ENCODE peak calls at places on chromosomes 3 and 15, in ten cellular contexts. J, P, R, N, T, O, Z, X, D and E are unnamed samples. For H3K9me3, the result is how much of the 10 kb centered on the place peaks cover.

GRCh38 chr3:195101927-195102608 is 168.9 kb downstream of the XXYLT1 start:
- DNase-seq in J (no peak), P (no peak), R (no peak), N (no peak), T (no peak), O (no peak), Z (no peak), X (no peak), D (no peak), E (no peak)

GRCh38 chr15:61087601-61088000 is 141.5 kb downstream of the RORA start:
- DNase-seq in J (no peak), P (no peak), R (no peak), N (no peak), T (no peak), O (no peak), Z (no peak), X (no peak), D (no peak), E (no peak)

GRCh38 chr3:122004123-122004522 is 17.9 kb downstream of the ILDR1 start:
- DNase-seq in J (no peak), P (no peak), R (no peak), N (no peak), T (no peak), O (no peak), Z (no peak), X (no peak), D (no peak), E (no peak)

GRCh38 chr3:159252274-159252673 is 450.4 kb downstream of the MFSD1 start:
- DNase-seq in J (no peak), P (no peak), R (no peak), N (no peak), T (no peak), O (no peak), Z (no peak), X (no peak), D (no peak), E (no peak)

GRCh38 chr3:11908981-11909698 is 62.5 kb upstream of the TAMM41 start:
- DNase-seq in J (no peak), P (no peak), R (no peak), N (no peak), T (no peak), O (no peak), Z (no peak), X (no peak), D (no peak), E (no peak)

GRCh38 chr3:31695280-31696008 is 162.7 kb downstream of the STT3B start:
- DNase-seq in J (no peak), P (no peak), R (no peak), N (peak), T (no peak), O (peak), Z (no peak), X (no peak), D (no peak), E (no peak)

GRCh38 chr3:57998366-57999283 is 9.6 kb upstream of the FLNB start:
- DNase-seq in J (no peak), P (no peak), R (no peak), N (peak), T (no peak), O (peak), Z (no peak), X (peak), D (peak), E (peak)

GRCh38 chr15:70833897-70834765 is 19.8 kb downstream of the LARP6 start:
- DNase-seq in J (no peak), P (no peak), R (no peak), N (no peak), T (peak), O (no peak), Z (no peak), X (peak), D (peak), E (no peak)

GRCh38 chr3:25226747-25227146 is 201.3 kb upstream of the RARB start:
- DNase-seq in J (no peak), P (no peak), R (no peak), N (no peak), T (no peak), O (no peak), Z (no peak), X (no peak), D (no peak), E (no peak)

GRCh38 chr3:123440181-123440580 is 8.7 kb downstream of the ADCY5 start:
- DNase-seq in J (no peak), P (no peak), R (no peak), N (no peak), T (no peak), O (no peak), Z (no peak), X (no peak), D (no peak), E (no peak)

GRCh38 chr3:187833799-187834578 is 88.7 kb upstream of the BCL6 start:
- DNase-seq in J (no peak), P (no peak), R (no peak), N (no peak), T (no peak), O (no peak), Z (no peak), X (no peak), D (no peak), E (no peak)

GRCh38 chr15:77966540-77967290 is 110.8 kb downstream of the TBC1D2B start:
- DNase-seq in J (no peak), P (no peak), R (no peak), N (peak), T (peak), O (peak), Z (no peak), X (no peak), D (peak), E (peak)

GRCh38 chr3:169362872-169363271 is 300.6 kb downstream of the MECOM start:
- DNase-seq in J (no peak), P (no peak), R (no peak), N (no peak), T (no peak), O (no peak), Z (no peak), X (no peak), D (no peak), E (no peak)

GRCh38 chr3:53816430-53816829 is 29.8 kb downstream of the CHDH start:
- DNase-seq in J (no peak), P (no peak), R (no peak), N (no peak), T (no peak), O (no peak), Z (no peak), X (no peak), D (no peak), E (no peak)

GRCh38 chr3:103499132-103499885 is 1064.5 kb downstream of the ZPLD1 start:
- DNase-seq in J (no peak), P (no peak), R (no peak), N (no peak), T (no peak), O (no peak), Z (no peak), X (no peak), D (no peak), E (no peak)

DNA sequence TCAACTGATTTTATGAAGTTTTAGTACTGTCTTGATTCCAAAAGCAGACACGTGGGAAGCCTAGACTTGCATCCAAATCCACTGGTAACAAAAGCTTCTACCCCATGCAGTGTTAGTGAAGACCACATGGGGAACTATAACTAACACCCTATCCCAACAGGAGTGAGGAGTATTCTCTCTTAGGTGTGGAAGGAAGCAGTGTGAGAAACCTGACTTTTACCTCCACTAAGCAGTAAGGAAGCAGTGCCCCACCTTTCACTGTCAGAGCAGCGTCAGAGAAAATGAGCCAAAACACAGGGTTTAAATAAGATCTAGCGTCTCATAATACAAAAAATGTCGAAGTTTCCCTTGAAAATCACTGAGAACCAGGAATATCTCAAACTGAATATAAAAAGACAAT is 60.5 kb downstream of the DLG1 start:
- DNase-seq in J (no peak), P (no peak), R (no peak), N (no peak), T (no peak), O (peak), Z (no peak), X (no peak), D (no peak), E (no peak)
- TF ChIP-seq CTCF in J (no peak), P (no peak), R (no peak), N (no peak), T (no peak), O (no peak), Z (no peak), X (no peak), D (no peak), E (no peak)

GRCh38 chr3:197793246-197793645 is 2.2 kb downstream of the LRCH3 start:
- DNase-seq in J (no peak), P (no peak), R (peak), N (no peak), T (no peak), O (no peak), Z (no peak), X (no peak), D (no peak), E (no peak)
- H3K4me3 ChIP-seq in J (peak), P (peak), R (peak), N (peak), T (no peak), O (no peak), Z (no peak), X (no peak), D (no peak), E (no peak)

GRCh38 chr15:26378304-26378703 is 394.6 kb downstream of the GABRB3 start:
- DNase-seq in J (no peak), P (no peak), R (no peak), N (no peak), T (no peak), O (no peak), Z (no peak), X (no peak), D (no peak), E (no peak)

GRCh38 chr15:26382416-26383086 is 390.3 kb downstream of the GABRB3 start:
- DNase-seq in J (no peak), P (no peak), R (no peak), N (no peak), T (no peak), O (no peak), Z (no peak), X (no peak), D (no peak), E (no peak)
- H3K9me3 ChIP-seq in J (under half), P (under half), R (under half), N (under half), T (under half), O (half or more), Z (under half), X (under half), D (half or more), E (under half)

DNA sequence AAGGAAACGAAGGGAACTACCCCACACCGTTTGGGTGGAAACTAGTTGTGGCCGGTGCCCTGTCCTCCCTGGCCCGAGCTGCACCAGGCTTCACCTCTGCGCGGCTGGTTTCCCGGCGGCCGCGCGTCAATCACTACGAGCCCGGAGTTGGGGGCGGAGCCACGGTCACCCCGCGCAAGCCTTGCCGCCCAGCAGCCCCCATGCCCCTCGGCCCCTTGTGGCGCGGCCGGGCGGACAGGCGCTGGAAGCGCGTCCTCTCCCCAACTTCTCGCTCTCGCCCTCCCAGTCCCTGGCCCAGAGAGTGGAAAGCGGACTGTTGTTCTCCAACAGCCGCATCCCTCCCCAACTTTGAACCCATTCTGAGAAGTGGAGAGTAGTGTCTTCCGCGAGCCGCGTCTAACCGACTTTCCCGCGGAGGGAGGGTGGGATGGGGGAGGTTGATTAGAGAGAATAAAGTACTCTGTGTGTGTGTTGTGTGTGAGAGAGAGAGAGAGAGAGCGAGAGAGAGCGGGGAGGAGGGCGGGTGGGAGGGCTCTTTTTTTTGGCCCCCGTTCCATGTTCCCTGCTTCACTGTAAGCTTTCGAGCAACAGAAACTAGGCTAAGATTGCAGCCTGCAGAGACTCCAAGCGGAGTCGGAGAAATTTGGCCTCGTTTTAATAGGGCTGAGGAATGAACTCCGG is 1.4 kb upstream of the MEIS2 start:
- DNase-seq in J (peak), P (peak), R (no peak), N (peak), T (peak), O (peak), Z (peak), X (peak), D (peak), E (no peak)
- TF ChIP-seq CTCF in J (no peak), P (no peak), R (no peak), N (no peak), T (no peak), O (no peak), Z (no peak), X (no peak), D (peak), E (no peak)

DNA sequence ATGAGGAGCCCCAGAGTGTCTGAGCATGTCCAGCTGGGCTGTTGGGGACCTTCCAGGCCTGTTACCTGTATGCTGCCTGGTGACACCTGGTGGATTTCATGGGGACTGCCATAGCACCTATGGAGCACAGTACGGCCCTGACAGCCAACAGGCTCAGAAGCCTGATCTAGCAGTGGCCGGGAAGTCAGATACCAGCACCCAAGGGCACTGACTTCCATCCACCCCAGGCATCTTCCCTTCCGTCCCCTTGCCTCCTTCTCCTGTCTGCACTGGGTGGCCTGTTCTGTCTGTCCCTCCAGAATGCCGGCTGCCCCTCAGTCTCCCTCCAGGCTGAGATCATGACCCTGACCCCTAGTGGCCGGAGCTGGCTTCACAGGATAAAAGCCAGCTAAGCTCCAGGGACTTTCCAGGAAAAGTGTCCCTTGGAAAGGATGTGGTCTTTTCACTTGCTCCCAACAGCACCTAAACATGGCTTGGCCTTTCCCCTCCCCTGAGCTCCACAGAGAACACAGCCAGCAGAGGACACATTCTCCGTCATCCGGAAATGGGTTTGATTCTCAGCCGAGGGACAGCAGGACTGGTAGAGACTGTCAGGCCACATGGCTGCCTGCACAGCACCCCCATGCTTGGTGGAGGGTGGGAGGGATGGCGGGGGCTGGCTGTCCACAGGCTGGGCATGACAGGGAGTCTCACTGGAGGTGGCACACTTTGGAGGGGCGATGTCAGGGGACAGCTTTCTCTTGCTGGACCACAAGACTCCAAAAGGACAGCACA is 9.5 kb downstream of the RPS17 start:
- DNase-seq in J (peak), P (peak), R (peak), N (peak), T (peak), O (peak), Z (peak), X (peak), D (peak), E (peak)
- H3K4me3 ChIP-seq in J (peak), P (peak), R (peak), N (no peak), T (peak), O (no peak), Z (no peak), X (no peak), D (peak), E (peak)

GRCh38 chr3:178090899-178091298 is 445.3 kb upstream of the KCNMB2 start:
- DNase-seq in J (no peak), P (no peak), R (no peak), N (no peak), T (no peak), O (no peak), Z (no peak), X (no peak), D (no peak), E (no peak)
- H3K9me3 ChIP-seq in J (under half), P (under half), R (under half), N (under half), T (under half), O (under half), Z (under half), X (under half), D (under half), E (under half)

GRCh38 chr3:15649341-15649740 is 47.8 kb downstream of the BTD start:
- DNase-seq in J (no peak), P (no peak), R (no peak), N (no peak), T (no peak), O (no peak), Z (no peak), X (no peak), D (no peak), E (no peak)

GRCh38 chr3:15646924-15647511 is 45.5 kb downstream of the BTD start:
- DNase-seq in J (peak), P (peak), R (no peak), N (no peak), T (peak), O (no peak), Z (peak), X (peak), D (no peak), E (no peak)

GRCh38 chr3:15647629-15648167 is 46.2 kb downstream of the BTD start:
- DNase-seq in J (no peak), P (no peak), R (peak), N (peak), T (no peak), O (peak), Z (no peak), X (peak), D (no peak), E (no peak)

GRCh38 chr3:15645740-15646490 is 44.4 kb downstream of the BTD start:
- DNase-seq in J (no peak), P (no peak), R (no peak), N (no peak), T (peak), O (no peak), Z (no peak), X (no peak), D (no peak), E (no peak)

DNA sequence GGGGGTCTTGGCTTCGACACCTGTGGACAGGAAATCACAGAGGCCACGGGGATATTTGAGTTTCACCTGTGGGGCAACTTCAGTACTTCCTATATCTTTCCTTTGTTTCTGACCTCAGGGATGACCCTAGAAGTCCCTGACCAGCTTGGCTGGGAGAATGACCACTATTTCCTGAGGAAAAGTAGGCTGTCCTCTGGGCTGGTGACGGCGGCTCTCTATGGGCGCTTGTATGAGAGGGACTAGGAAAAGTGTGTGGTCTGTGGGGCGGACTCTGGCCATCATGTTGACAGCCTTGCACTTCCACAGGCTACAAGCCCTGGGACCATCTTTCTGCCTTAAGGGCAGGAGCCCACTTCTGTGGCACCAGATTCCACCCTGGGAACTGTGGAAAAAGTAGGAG is 43.7 kb downstream of the BTD start:
- DNase-seq in J (no peak), P (no peak), R (no peak), N (no peak), T (no peak), O (no peak), Z (no peak), X (no peak), D (no peak), E (no peak)
- TF ChIP-seq CTCF in J (no peak), P (no peak), R (no peak), N (no peak), T (no peak), O (no peak), Z (no peak), X (no peak), D (no peak), E (no peak)

GRCh38 chr3:175526609-175527280 is 667.6 kb downstream of the NAALADL2 start:
- DNase-seq in J (no peak), P (no peak), R (no peak), N (no peak), T (no peak), O (no peak), Z (no peak), X (no peak), D (no peak), E (no peak)

DNA sequence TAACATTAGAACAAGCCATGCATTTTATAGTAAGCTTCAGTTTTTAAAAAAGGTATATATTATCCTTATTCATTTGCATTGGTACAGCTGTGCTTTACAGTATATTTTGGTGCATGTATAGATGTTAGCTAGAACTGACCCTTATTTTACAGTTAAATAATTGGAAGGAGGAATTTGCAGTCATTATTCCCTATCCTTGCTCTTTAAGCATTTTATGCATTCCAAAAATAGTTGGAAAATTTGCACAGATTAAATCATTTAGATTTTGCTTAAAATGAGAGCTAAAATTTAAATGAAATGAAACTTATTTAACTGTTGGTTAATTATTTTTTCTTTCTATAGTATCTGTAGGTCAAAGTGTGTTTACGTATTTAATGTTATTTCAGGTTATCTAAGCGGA is 667.1 kb downstream of the NAALADL2 start:
- DNase-seq in J (no peak), P (no peak), R (no peak), N (no peak), T (no peak), O (no peak), Z (no peak), X (no peak), D (no peak), E (no peak)
- H3K4me3 ChIP-seq in J (peak), P (peak), R (no peak), N (no peak), T (no peak), O (no peak), Z (peak), X (no peak), D (no peak), E (peak)